ENCODE peak calls at places on chromosome 21, in five cellular contexts. One of them, this sample, is unnamed.

GRCh38 chr21:20459838-20460237 is 538.4 kb upstream of the NCAM2 start:
- DNase-seq in neuronal stem cell: no peak
- DNase-seq in brain microvascular endothelial cell: no peak
- DNase-seq in testis: no peak
- DNase-seq in HTR-8/SVneo: no peak
- DNase-seq in this sample: no peak

GRCh38 chr21:39111928-39112327 is 71.3 kb downstream of the PSMG1 start:
- DNase-seq in neuronal stem cell: no peak
- DNase-seq in brain microvascular endothelial cell: no peak
- DNase-seq in testis: no peak
- DNase-seq in HTR-8/SVneo: no peak
- DNase-seq in this sample: no peak

GRCh38 chr21:41598561-41599511 is 90.9 kb upstream of the TMPRSS2 start:
- DNase-seq in neuronal stem cell: no peak
- DNase-seq in brain microvascular endothelial cell: no peak
- DNase-seq in testis: no peak
- DNase-seq in HTR-8/SVneo: no peak
- DNase-seq in this sample: no peak

GRCh38 chr21:36636439-36636838 is 62.5 kb upstream of the SIM2 start:
- DNase-seq in neuronal stem cell: no peak
- DNase-seq in brain microvascular endothelial cell: no peak
- DNase-seq in testis: no peak
- DNase-seq in HTR-8/SVneo: no peak
- DNase-seq in this sample: no peak

GRCh38 chr21:42002421-42002958 is 7.7 kb downstream of the ZBTB21 start:
- DNase-seq in neuronal stem cell: no peak
- DNase-seq in brain microvascular endothelial cell: peak; percentile 92
- DNase-seq in testis: no peak
- DNase-seq in HTR-8/SVneo: peak; percentile 53
- DNase-seq in this sample: peak; percentile 77

GRCh38 chr21:42659416-42660117 is 6.1 kb downstream of the PDE9A start:
- DNase-seq in neuronal stem cell: no peak
- DNase-seq in brain microvascular endothelial cell: no peak
- DNase-seq in testis: no peak
- DNase-seq in HTR-8/SVneo: no peak
- DNase-seq in this sample: no peak

GRCh38 chr21:36792505-36792967 is 93.6 kb downstream of the SIM2 start:
- DNase-seq in neuronal stem cell: no peak
- DNase-seq in brain microvascular endothelial cell: peak; percentile 5
- DNase-seq in testis: no peak
- DNase-seq in HTR-8/SVneo: peak; percentile 11
- DNase-seq in this sample: peak; percentile 35

GRCh38 chr21:34705032-34705431 is 36.2 kb downstream of the CLIC6 start:
- DNase-seq in neuronal stem cell: no peak
- DNase-seq in brain microvascular endothelial cell: no peak
- DNase-seq in testis: peak; percentile 33
- DNase-seq in HTR-8/SVneo: no peak
- DNase-seq in this sample: no peak

GRCh38 chr21:33174756-33175155 is 55.0 kb upstream of the IFNAR2 start:
- DNase-seq in neuronal stem cell: no peak
- DNase-seq in brain microvascular endothelial cell: no peak
- DNase-seq in testis: no peak
- DNase-seq in HTR-8/SVneo: no peak
- DNase-seq in this sample: no peak

GRCh38 chr21:29586696-29587095 is 288.0 kb downstream of the BACH1 start:
- DNase-seq in neuronal stem cell: no peak
- DNase-seq in brain microvascular endothelial cell: no peak
- DNase-seq in testis: no peak
- DNase-seq in HTR-8/SVneo: no peak
- DNase-seq in this sample: no peak

This sample was measured in adrenal gland.